ENCODE peak calls at places on chromosome X, in six cellular contexts. One of them, this sample, is unnamed.

GRCh38 chrX:149630681-149631292 is 805 bp downstream of the TMEM185A start:
- DNase-seq in A549: peak
- DNase-seq in epithelial cell of esophagus: peak
- DNase-seq in ovary: no peak
- DNase-seq in left lung: no peak
- DNase-seq in fibroblast of pulmonary artery: peak
- DNase-seq in this sample: peak

GRCh38 chrX:33156152-33156726 is 55.1 kb downstream of the DMD start:
- DNase-seq in A549: no peak
- DNase-seq in ovary: no peak
- DNase-seq in epithelial cell of esophagus: no peak
- DNase-seq in left lung: no peak
- DNase-seq in fibroblast of pulmonary artery: peak
- DNase-seq in this sample: no peak

GRCh38 chrX:154809939-154810665 is 4.8 kb upstream of the MPP1 start:
- DNase-seq in ovary: no peak
- DNase-seq in left lung: no peak
- DNase-seq in A549: no peak
- DNase-seq in fibroblast of pulmonary artery: no peak
- DNase-seq in epithelial cell of esophagus: no peak
- DNase-seq in this sample: no peak

GRCh38 chrX:68462653-68463052 is 29.4 kb upstream of the OPHN1 start:
- DNase-seq in fibroblast of pulmonary artery: peak
- DNase-seq in left lung: no peak
- DNase-seq in A549: peak
- DNase-seq in ovary: no peak
- DNase-seq in epithelial cell of esophagus: peak
- DNase-seq in this sample: peak

GRCh38 chrX:63784346-63784901 is 590 bp downstream of the ARHGEF9 start:
- DNase-seq in ovary: peak
- DNase-seq in left lung: no peak
- DNase-seq in fibroblast of pulmonary artery: no peak
- DNase-seq in A549: no peak
- DNase-seq in epithelial cell of esophagus: no peak
- DNase-seq in this sample: no peak

GRCh38 chrX:130770615-130771014 is 132.4 kb downstream of the ENOX2 start:
- DNase-seq in epithelial cell of esophagus: peak
- DNase-seq in A549: peak
- DNase-seq in ovary: no peak
- DNase-seq in fibroblast of pulmonary artery: peak
- DNase-seq in left lung: no peak
- DNase-seq in this sample: peak

GRCh38 chrX:19024366-19024765 is 40.5 kb upstream of the PHKA2 start:
- DNase-seq in A549: no peak
- DNase-seq in epithelial cell of esophagus: no peak
- DNase-seq in ovary: no peak
- DNase-seq in fibroblast of pulmonary artery: no peak
- DNase-seq in left lung: no peak
- DNase-seq in this sample: no peak

GRCh38 chrX:100658936-100659335 is 14.9 kb downstream of the SRPX2 start:
- DNase-seq in A549: no peak
- DNase-seq in epithelial cell of esophagus: peak
- DNase-seq in ovary: no peak
- DNase-seq in fibroblast of pulmonary artery: peak
- DNase-seq in left lung: no peak
- DNase-seq in this sample: no peak

GRCh38 chrX:20233336-20233735 is 33.4 kb downstream of the RPS6KA3 start:
- DNase-seq in epithelial cell of esophagus: no peak
- DNase-seq in left lung: no peak
- DNase-seq in A549: no peak
- DNase-seq in ovary: no peak
- DNase-seq in fibroblast of pulmonary artery: no peak
- DNase-seq in this sample: no peak

DNA sequence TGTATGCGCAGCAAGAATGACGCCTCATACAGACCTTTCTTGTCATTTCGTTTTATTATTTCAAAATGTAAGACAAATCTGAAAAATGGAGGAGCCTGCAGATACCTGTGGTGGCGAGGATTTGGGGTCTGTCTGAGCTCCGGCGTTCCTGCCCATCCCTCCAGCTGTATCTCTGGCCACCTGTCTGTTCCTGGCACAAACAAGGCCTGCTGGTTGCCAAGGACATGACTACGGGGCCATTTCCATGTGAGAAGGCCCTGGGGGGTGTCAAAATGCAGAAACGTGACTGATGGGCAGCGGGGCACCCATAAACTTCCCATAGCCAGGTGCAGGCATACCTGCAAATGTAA is 591 bp upstream of the TSPAN7 start:
- DNase-seq in epithelial cell of esophagus: no peak
- DNase-seq in A549: no peak
- DNase-seq in left lung: no peak
- DNase-seq in ovary: no peak
- DNase-seq in fibroblast of pulmonary artery: no peak
- DNase-seq in this sample: no peak
- TF ChIP-seq CTCF in epithelial cell of esophagus: no peak
- TF ChIP-seq CTCF in A549: no peak
- TF ChIP-seq CTCF in left lung: no peak
- TF ChIP-seq CTCF in ovary: no peak
- TF ChIP-seq CTCF in fibroblast of pulmonary artery: no peak
- TF ChIP-seq CTCF in this sample: no peak

GRCh38 chrX:16112428-16112827 is 10.9 kb upstream of the GRPR start:
- DNase-seq in epithelial cell of esophagus: no peak
- DNase-seq in left lung: no peak
- DNase-seq in ovary: no peak
- DNase-seq in fibroblast of pulmonary artery: no peak
- DNase-seq in A549: peak
- DNase-seq in this sample: no peak
- TF ChIP-seq CTCF in epithelial cell of esophagus: no peak
- TF ChIP-seq CTCF in left lung: no peak
- TF ChIP-seq CTCF in ovary: no peak
- TF ChIP-seq CTCF in fibroblast of pulmonary artery: no peak
- TF ChIP-seq CTCF in A549: no peak
- TF ChIP-seq CTCF in this sample: no peak

GRCh38 chrX:107000013-107000515 is at the start of gene MORC4:
- DNase-seq in A549: peak
- DNase-seq in epithelial cell of esophagus: peak
- DNase-seq in fibroblast of pulmonary artery: peak
- DNase-seq in ovary: peak
- DNase-seq in left lung: peak
- DNase-seq in this sample: peak

GRCh38 chrX:106995678-106996077 is 4.3 kb downstream of the MORC4 start:
- DNase-seq in A549: no peak
- DNase-seq in left lung: no peak
- DNase-seq in fibroblast of pulmonary artery: no peak
- DNase-seq in epithelial cell of esophagus: no peak
- DNase-seq in ovary: no peak
- DNase-seq in this sample: no peak

GRCh38 chrX:106997611-106998010 is 2.4 kb downstream of the MORC4 start:
- DNase-seq in epithelial cell of esophagus: no peak
- DNase-seq in fibroblast of pulmonary artery: no peak
- DNase-seq in ovary: no peak
- DNase-seq in A549: no peak
- DNase-seq in left lung: no peak
- DNase-seq in this sample: no peak

DNA sequence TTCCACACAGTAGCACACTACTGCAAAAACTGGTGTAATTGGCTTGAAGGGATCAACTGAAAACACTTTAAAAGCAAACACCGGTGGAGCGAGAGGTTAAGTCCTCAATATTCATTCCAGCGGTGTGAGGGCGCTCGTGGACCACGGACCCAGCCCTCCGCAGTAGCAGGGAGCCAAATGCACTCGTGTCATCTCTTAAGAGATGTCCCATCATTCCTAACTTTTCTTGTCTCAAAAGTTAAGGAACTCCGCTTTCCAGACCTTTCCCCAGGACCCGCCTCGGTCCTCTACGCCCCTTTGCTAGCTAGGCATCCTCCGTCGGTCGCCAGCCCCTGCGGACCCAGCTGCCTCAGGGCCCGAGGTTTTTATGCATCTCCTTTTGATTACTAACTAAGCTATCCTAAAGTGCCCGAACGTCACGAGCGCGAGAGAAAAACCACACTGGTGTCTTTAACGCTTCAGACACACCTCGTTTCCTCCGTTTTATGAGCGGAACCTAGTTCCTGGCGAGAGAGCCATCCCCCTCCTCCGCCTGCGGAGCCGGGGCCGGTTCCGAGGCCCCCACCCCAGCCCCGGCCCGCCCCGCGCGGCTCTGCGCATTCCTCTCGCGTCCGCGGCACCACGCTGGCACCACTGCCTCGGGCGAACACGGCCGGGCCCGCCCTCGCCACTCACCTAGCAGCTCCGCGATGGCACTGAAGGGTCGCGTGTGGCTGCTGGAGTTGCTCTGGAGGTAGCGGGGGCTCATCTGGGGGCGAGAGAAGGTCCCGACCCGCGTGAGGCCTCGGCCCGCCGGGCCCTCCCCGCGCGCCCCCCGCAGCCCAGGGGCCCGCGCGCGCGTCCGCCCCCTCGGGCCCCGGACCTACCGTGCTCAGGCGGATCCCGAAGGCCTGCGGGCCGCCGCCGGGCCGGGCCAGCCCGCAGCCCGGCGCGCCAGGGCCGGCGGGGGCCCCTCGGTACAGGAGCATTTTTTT is 723 bp downstream of the MORC4 start:
- DNase-seq in ovary: peak
- DNase-seq in fibroblast of pulmonary artery: peak
- DNase-seq in left lung: peak
- DNase-seq in A549: peak
- DNase-seq in epithelial cell of esophagus: peak
- DNase-seq in this sample: peak
- TF ChIP-seq CTCF in ovary: peak
- TF ChIP-seq CTCF in fibroblast of pulmonary artery: peak
- TF ChIP-seq CTCF in left lung: peak
- TF ChIP-seq CTCF in A549: peak
- TF ChIP-seq CTCF in epithelial cell of esophagus: peak
- TF ChIP-seq CTCF in this sample: peak

GRCh38 chrX:153379508-153379907 is 21.6 kb downstream of the PNMA6E start:
- DNase-seq in fibroblast of pulmonary artery: no peak
- DNase-seq in A549: no peak
- DNase-seq in epithelial cell of esophagus: no peak
- DNase-seq in left lung: no peak
- DNase-seq in ovary: no peak
- DNase-seq in this sample: no peak

GRCh38 chrX:153379971-153380581 is 21.1 kb downstream of the PNMA6E start:
- DNase-seq in fibroblast of pulmonary artery: no peak
- DNase-seq in left lung: no peak
- DNase-seq in A549: no peak
- DNase-seq in epithelial cell of esophagus: no peak
- DNase-seq in ovary: no peak
- DNase-seq in this sample: no peak

GRCh38 chrX:153380691-153381090 is 20.5 kb downstream of the PNMA6E start:
- DNase-seq in fibroblast of pulmonary artery: no peak
- DNase-seq in left lung: no peak
- DNase-seq in ovary: no peak
- DNase-seq in epithelial cell of esophagus: no peak
- DNase-seq in A549: no peak
- DNase-seq in this sample: no peak

GRCh38 chrX:153382563-153383482 is 18.3 kb downstream of the PNMA6E start:
- DNase-seq in fibroblast of pulmonary artery: no peak
- DNase-seq in epithelial cell of esophagus: no peak
- DNase-seq in ovary: no peak
- DNase-seq in A549: no peak
- DNase-seq in left lung: no peak
- DNase-seq in this sample: no peak

DNA sequence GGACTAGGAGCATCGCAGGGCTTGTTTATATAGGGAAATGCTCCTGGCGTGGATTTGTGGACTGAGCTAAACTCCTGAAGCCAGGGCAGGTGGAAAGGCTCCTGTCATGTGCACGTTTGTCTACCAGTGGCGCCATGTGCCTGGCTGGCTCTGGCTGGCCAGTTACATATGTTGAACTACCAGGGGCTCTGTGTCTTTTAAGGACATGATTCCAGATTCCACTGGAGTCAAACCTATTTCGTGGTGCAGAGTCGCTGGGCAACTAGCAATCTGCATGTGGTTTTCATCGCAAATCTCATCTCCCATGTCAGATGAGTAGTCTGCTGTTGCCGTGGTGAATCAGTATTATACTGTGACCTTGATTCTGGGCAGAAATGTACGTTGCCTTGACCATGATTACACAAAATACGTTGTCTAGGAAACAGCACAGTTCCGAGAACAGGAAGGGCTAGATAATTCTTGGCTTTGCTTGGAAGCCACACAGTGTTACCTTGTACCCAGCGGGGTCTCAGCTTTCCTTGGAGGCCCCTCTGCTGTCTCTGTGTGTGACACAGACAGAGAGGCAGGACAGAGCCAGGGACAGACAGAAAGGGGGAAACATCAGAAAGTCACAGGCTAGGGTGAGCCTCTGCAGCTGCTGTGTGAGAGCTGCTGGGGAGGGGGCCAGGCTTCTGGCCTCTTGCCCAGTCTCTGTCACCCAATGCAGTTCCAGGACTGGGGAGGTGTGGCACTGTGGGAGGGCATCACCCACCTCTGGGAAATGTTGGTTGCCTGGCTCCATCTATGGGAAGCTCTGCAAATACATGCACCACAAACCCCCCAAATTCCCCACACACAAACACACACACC is 19.2 kb downstream of the PNMA6E start:
- DNase-seq in ovary: peak
- DNase-seq in left lung: no peak
- DNase-seq in A549: peak
- DNase-seq in fibroblast of pulmonary artery: peak
- DNase-seq in epithelial cell of esophagus: no peak
- DNase-seq in this sample: peak
- TF ChIP-seq CTCF in ovary: no peak
- TF ChIP-seq CTCF in left lung: no peak
- TF ChIP-seq CTCF in A549: no peak
- TF ChIP-seq CTCF in fibroblast of pulmonary artery: peak
- TF ChIP-seq CTCF in epithelial cell of esophagus: no peak
- TF ChIP-seq CTCF in this sample: no peak

GRCh38 chrX:41333994-41334865 is at the start of gene DDX3X:
- DNase-seq in left lung: peak
- DNase-seq in ovary: peak
- DNase-seq in fibroblast of pulmonary artery: peak
- DNase-seq in epithelial cell of esophagus: peak
- DNase-seq in A549: peak
- DNase-seq in this sample: peak
- TF ChIP-seq CTCF in left lung: peak
- TF ChIP-seq CTCF in ovary: peak
- TF ChIP-seq CTCF in fibroblast of pulmonary artery: peak
- TF ChIP-seq CTCF in epithelial cell of esophagus: no peak
- TF ChIP-seq CTCF in A549: no peak
- TF ChIP-seq CTCF in this sample: no peak

GRCh38 chrX:2967584-2967983 is 38.4 kb upstream of the ARSD start:
- DNase-seq in fibroblast of pulmonary artery: no peak
- DNase-seq in A549: no peak
- DNase-seq in epithelial cell of esophagus: no peak
- DNase-seq in left lung: no peak
- DNase-seq in ovary: no peak
- DNase-seq in this sample: no peak

GRCh38 chrX:2969021-2969420 is 37.3 kb upstream of the ARSH start:
- DNase-seq in epithelial cell of esophagus: no peak
- DNase-seq in A549: no peak
- DNase-seq in left lung: no peak
- DNase-seq in fibroblast of pulmonary artery: no peak
- DNase-seq in ovary: no peak
- DNase-seq in this sample: no peak

GRCh38 chrX:2967012-2967411 is 37.9 kb upstream of the ARSD start:
- DNase-seq in ovary: no peak
- DNase-seq in A549: peak
- DNase-seq in left lung: no peak
- DNase-seq in epithelial cell of esophagus: no peak
- DNase-seq in fibroblast of pulmonary artery: no peak
- DNase-seq in this sample: no peak

GRCh38 chrX:2965965-2966364 is 36.8 kb upstream of the ARSD start:
- DNase-seq in ovary: no peak
- DNase-seq in left lung: no peak
- DNase-seq in A549: no peak
- DNase-seq in epithelial cell of esophagus: peak
- DNase-seq in fibroblast of pulmonary artery: no peak
- DNase-seq in this sample: no peak

GRCh38 chrX:2967998-2968909 is 38.1 kb upstream of the ARSH start:
- DNase-seq in ovary: peak
- DNase-seq in fibroblast of pulmonary artery: peak
- DNase-seq in epithelial cell of esophagus: peak
- DNase-seq in A549: no peak
- DNase-seq in left lung: peak
- DNase-seq in this sample: peak
- TF ChIP-seq CTCF in ovary: no peak
- TF ChIP-seq CTCF in fibroblast of pulmonary artery: no peak
- TF ChIP-seq CTCF in epithelial cell of esophagus: peak
- TF ChIP-seq CTCF in A549: no peak
- TF ChIP-seq CTCF in left lung: no peak
- TF ChIP-seq CTCF in this sample: no peak